ENCODE peak calls at places on chromosomes 16 and 17, in ten cellular contexts. O is AG10803; E is fibroblast of lung; R is renal cortical epithelial cell; X is foreskin fibroblast; B is activated naive CD8-positive, alpha-beta T cell treated with anti-CD3 and anti-CD28 coated beads, Interleukin-2, amount 50 U/mL, for 16 hours; V is mesendoderm; P is caudate nucleus; N is stimulated activated CD4-positive, alpha-beta T cell treated with anti-CD3 and anti-CD28 coated beads, Interleukin-1b, Interleukin-23, amount 100 ng/mL, for 24 hours; C is psoas muscle. S is an unnamed sample.

GRCh38 chr17:78712043-78712442 is 70.0 kb downstream of the CYTH1 start:
- DNase-seq in R (no peak), X (no peak), O (no peak), C (no peak), P (no peak), B (no peak), N (no peak), E (no peak), V (no peak), S (no peak)

GRCh38 chr16:56600398-56600999 is 7.9 kb upstream of the MT2A start:
- DNase-seq in E (peak; percentile 63), C (peak; percentile 28), P (no peak), O (peak; percentile 60), B (no peak), V (peak; percentile 55), X (peak; percentile 64), R (peak; percentile 30), N (no peak), S (peak; percentile 70)

GRCh38 chr17:35841505-35841904 is 27.2 kb downstream of the HEATR9 start:
- DNase-seq in X (no peak), P (no peak), N (no peak), R (no peak), V (no peak), B (no peak), E (no peak), O (peak; percentile 8), C (no peak), S (no peak)

GRCh38 chr17:50127661-50128361 is 2.1 kb downstream of the SAMD14 start:
- DNase-seq in B (no peak), N (no peak), P (no peak), C (no peak), E (no peak), R (peak; percentile 35), O (peak; percentile 28), V (peak; percentile 63), X (no peak), S (peak; percentile 81)

GRCh38 chr16:11674001-11674817 is 6.0 kb downstream of the SNN start:
- DNase-seq in P (no peak), N (no peak), C (peak; percentile 63), X (no peak), R (no peak), B (no peak), O (no peak), E (no peak), V (no peak), S (peak; percentile 2)

GRCh38 chr16:77898671-77899211 is 110.4 kb downstream of the VAT1L start:
- DNase-seq in E (peak; percentile 93), R (peak; percentile 50), N (no peak), B (no peak), O (peak; percentile 96), X (peak; percentile 56), V (no peak), C (no peak), P (no peak), S (no peak)

GRCh38 chr16:17784073-17784472 is 313.3 kb upstream of the XYLT1 start:
- DNase-seq in P (no peak), R (no peak), O (peak; percentile 45), B (no peak), E (peak; percentile 47), X (no peak), V (peak; percentile 70), N (no peak), C (no peak), S (peak; percentile 30)

GRCh38 chr17:78130439-78131101 is at the start of gene TMC8:
- DNase-seq in X (no peak), P (no peak), C (peak; percentile 57), N (no peak), E (no peak), V (peak; percentile 57), O (no peak), B (no peak), R (no peak), S (peak; percentile 38)

GRCh38 chr17:49925916-49926315 is 43.1 kb upstream of the DLX4 start:
- DNase-seq in C (peak; percentile 70), V (no peak), E (no peak), R (no peak), B (no peak), N (no peak), O (peak; percentile 9), P (no peak), X (no peak), S (no peak)

GRCh38 chr17:64209983-64210382 is 53.1 kb downstream of the TEX2 start:
- DNase-seq in C (no peak), E (no peak), B (no peak), X (no peak), N (no peak), P (no peak), V (no peak), O (no peak), R (peak; percentile 93), S (no peak)

GRCh38 chr16:88451586-88452484 is 1.2 kb upstream of the ZFPM1 start:
- DNase-seq in P (no peak), C (no peak), B (no peak), N (no peak), X (no peak), O (no peak), R (peak; percentile 16), E (no peak), V (no peak), S (peak; percentile 53)

GRCh38 chr17:17417718-17418151 is 59.1 kb upstream of the MED9 start:
- DNase-seq in B (no peak), V (no peak), E (no peak), P (no peak), R (no peak), N (no peak), O (no peak), X (no peak), C (no peak), S (peak; percentile 88)

GRCh38 chr17:3845754-3846738 is at the start of gene NCBP3:
- DNase-seq in N (peak; percentile 90), P (peak; percentile 86), C (peak; percentile 94), E (peak; percentile 95), R (peak; percentile 76), X (peak; percentile 89), V (peak; percentile 95), O (peak; percentile 93), B (peak; percentile 75), S (peak; percentile 97)

GRCh38 chr17:76506408-76507328 is 5.4 kb upstream of the RHBDF2 start:
- DNase-seq in N (peak; percentile 84), R (no peak), E (peak; percentile 60), C (peak; percentile 92), V (peak; percentile 76), B (peak; percentile 78), P (peak; percentile 41), X (no peak), O (peak; percentile 48), S (peak; percentile 78)

GRCh38 chr17:15463363-15463762 is 4.1 kb downstream of the CDRT4 start:
- DNase-seq in N (no peak), P (no peak), C (no peak), E (peak; percentile 93), X (peak; percentile 74), R (peak; percentile 67), B (no peak), O (peak; percentile 87), V (peak; percentile 66), S (no peak)

GRCh38 chr17:83195330-83196087 is 116.1 kb downstream of the METRNL start:
- DNase-seq in N (no peak), B (no peak), V (no peak), P (no peak), X (peak; percentile 51), O (peak; percentile 93), C (peak; percentile 78), R (no peak), E (peak; percentile 55), S (no peak)

GRCh38 chr17:34308376-34308775 is 10.9 kb upstream of the CCL8 start:
- DNase-seq in V (no peak), C (no peak), X (no peak), O (peak; percentile 12), R (no peak), N (no peak), E (no peak), P (no peak), B (no peak), S (no peak)

GRCh38 chr17:83203073-83203471 is 123.7 kb downstream of the METRNL start:
- DNase-seq in P (no peak), X (peak; percentile 97), O (peak; percentile 99), N (no peak), E (peak; percentile 97), C (peak; percentile 79), V (no peak), R (no peak), B (no peak), S (no peak)

GRCh38 chr17:11300201-11300600 is 59.2 kb downstream of the SHISA6 start:
- DNase-seq in X (no peak), B (no peak), P (no peak), C (no peak), R (no peak), N (no peak), V (no peak), O (no peak), E (no peak), S (no peak)

GRCh38 chr17:74740641-74741387 is 3.8 kb downstream of the RAB37 start:
- DNase-seq in C (no peak), P (no peak), X (no peak), E (no peak), R (no peak), B (no peak), O (no peak), V (no peak), N (no peak), S (no peak)

GRCh38 chr16:23838485-23839142 is 2.8 kb downstream of the PRKCB start:
- DNase-seq in B (no peak), O (no peak), V (no peak), N (no peak), R (no peak), X (no peak), C (no peak), P (no peak), E (no peak), S (no peak)

GRCh38 chr16:89330177-89330856 is 112.8 kb downstream of the ZNF778 start:
- DNase-seq in X (no peak), N (no peak), B (no peak), O (no peak), P (no peak), R (peak; percentile 82), V (peak; percentile 70), E (no peak), C (peak; percentile 69), S (no peak)

GRCh38 chr17:45902892-45903346 is 8.6 kb downstream of the MAPT start:
- DNase-seq in V (no peak), X (no peak), N (no peak), P (no peak), C (no peak), O (no peak), E (no peak), B (no peak), R (no peak), S (peak; percentile 52)

GRCh38 chr16:87550510-87550961 is 51.8 kb upstream of the JPH3 start:
- DNase-seq in N (peak; percentile 45), P (no peak), O (no peak), B (peak; percentile 23), C (peak; percentile 70), V (peak; percentile 43), X (no peak), R (no peak), E (no peak), S (peak; percentile 43)

GRCh38 chr16:9870962-9871361 is 311.3 kb downstream of the GRIN2A start:
- DNase-seq in B (no peak), X (no peak), P (no peak), R (no peak), N (no peak), E (no peak), O (no peak), C (no peak), V (no peak), S (no peak)

GRCh38 chr16:12271006-12271405 is 294.5 kb downstream of the SNX29 start:
- DNase-seq in O (peak; percentile 23), C (no peak), B (no peak), P (peak; percentile 31), E (peak; percentile 38), N (no peak), X (no peak), R (peak; percentile 30), V (peak; percentile 79), S (peak; percentile 50)

GRCh38 chr17:63822537-63822936 is 4.7 kb upstream of the PSMC5 start:
- DNase-seq in N (no peak), X (no peak), V (no peak), P (no peak), B (no peak), E (no peak), C (no peak), O (no peak), R (no peak), S (no peak)

GRCh38 chr16:17803625-17804410 is 333.1 kb upstream of the XYLT1 start:
- DNase-seq in E (peak; percentile 86), X (peak; percentile 74), C (no peak), V (no peak), P (no peak), B (no peak), R (no peak), N (no peak), O (peak; percentile 89), S (no peak)